ENCODE peak calls at places on chromosome 15, in seven cellular contexts. One of them, this sample, is unnamed.
A peak's percentile ranks its signal among the peaks of the same experiment; 100 is the strongest.

GRCh38 chr15:75947117-75947516 is 43.4 kb downstream of the FBXO22 start:
- DNase-seq in pancreas: no peak
- DNase-seq in CD4-positive, alpha-beta T cell: no peak
- DNase-seq in B cell: no peak
- DNase-seq in mesothelial cell of epicardium: no peak
- DNase-seq in fibroblast of lung: peak; percentile 53
- DNase-seq in neural crest cell: no peak
- DNase-seq in this sample: no peak

GRCh38 chr15:78811825-78812183 is 540 bp upstream of the ADAMTS7 start:
- DNase-seq in pancreas: no peak
- DNase-seq in CD4-positive, alpha-beta T cell: no peak
- DNase-seq in B cell: no peak
- DNase-seq in mesothelial cell of epicardium: no peak
- DNase-seq in fibroblast of lung: no peak
- DNase-seq in neural crest cell: no peak
- DNase-seq in this sample: no peak

GRCh38 chr15:84817461-84818081 is 415 bp downstream of the ALPK3 start:
- DNase-seq in pancreas: peak; percentile 48
- DNase-seq in CD4-positive, alpha-beta T cell: no peak
- DNase-seq in B cell: no peak
- DNase-seq in mesothelial cell of epicardium: no peak
- DNase-seq in fibroblast of lung: no peak
- DNase-seq in neural crest cell: peak; percentile 41
- DNase-seq in this sample: no peak

GRCh38 chr15:86235667-86236066 is 156.0 kb downstream of the AGBL1 start:
- DNase-seq in pancreas: no peak
- DNase-seq in CD4-positive, alpha-beta T cell: no peak
- DNase-seq in B cell: no peak
- DNase-seq in mesothelial cell of epicardium: no peak
- DNase-seq in fibroblast of lung: no peak
- DNase-seq in neural crest cell: no peak
- DNase-seq in this sample: no peak

GRCh38 chr15:85620321-85621044 is 174.2 kb downstream of the KLHL25 start:
- DNase-seq in pancreas: no peak
- DNase-seq in CD4-positive, alpha-beta T cell: no peak
- DNase-seq in B cell: no peak
- DNase-seq in mesothelial cell of epicardium: no peak
- DNase-seq in fibroblast of lung: peak; percentile 75
- DNase-seq in neural crest cell: no peak
- DNase-seq in this sample: no peak

GRCh38 chr15:47184003-47184404 is 533.3 kb upstream of the SEMA6D start:
- DNase-seq in pancreas: peak; percentile 18
- DNase-seq in CD4-positive, alpha-beta T cell: no peak
- DNase-seq in B cell: no peak
- DNase-seq in mesothelial cell of epicardium: peak; percentile 27
- DNase-seq in fibroblast of lung: no peak
- DNase-seq in neural crest cell: peak; percentile 41
- DNase-seq in this sample: peak; percentile 8

GRCh38 chr15:90871097-90871715 is 2.8 kb downstream of the FURIN start:
- DNase-seq in pancreas: no peak
- DNase-seq in CD4-positive, alpha-beta T cell: no peak
- DNase-seq in B cell: no peak
- DNase-seq in mesothelial cell of epicardium: no peak
- DNase-seq in fibroblast of lung: peak; percentile 28
- DNase-seq in neural crest cell: peak; percentile 38
- DNase-seq in this sample: peak; percentile 56

GRCh38 chr15:86183765-86184491 is 104.3 kb downstream of the AGBL1 start:
- DNase-seq in pancreas: no peak
- DNase-seq in CD4-positive, alpha-beta T cell: no peak
- DNase-seq in B cell: no peak
- DNase-seq in mesothelial cell of epicardium: no peak
- DNase-seq in fibroblast of lung: no peak
- DNase-seq in neural crest cell: no peak
- DNase-seq in this sample: no peak

GRCh38 chr15:81929557-81929956 is 116.3 kb downstream of the MEX3B start:
- DNase-seq in pancreas: no peak
- DNase-seq in CD4-positive, alpha-beta T cell: no peak
- DNase-seq in B cell: no peak
- DNase-seq in mesothelial cell of epicardium: no peak
- DNase-seq in fibroblast of lung: no peak
- DNase-seq in neural crest cell: no peak
- DNase-seq in this sample: no peak

GRCh38 chr15:101327147-101327740 is 32.2 kb upstream of the SNRPA1 start:
- DNase-seq in pancreas: no peak
- DNase-seq in CD4-positive, alpha-beta T cell: peak; percentile 5
- DNase-seq in B cell: no peak
- DNase-seq in mesothelial cell of epicardium: no peak
- DNase-seq in fibroblast of lung: no peak
- DNase-seq in neural crest cell: no peak
- DNase-seq in this sample: no peak

GRCh38 chr15:52786436-52787122 is 3.6 kb downstream of the ONECUT1 start:
- DNase-seq in pancreas: peak; percentile 63
- DNase-seq in CD4-positive, alpha-beta T cell: no peak
- DNase-seq in B cell: no peak
- DNase-seq in mesothelial cell of epicardium: no peak
- DNase-seq in fibroblast of lung: no peak
- DNase-seq in neural crest cell: peak; percentile 31
- DNase-seq in this sample: no peak

DNA sequence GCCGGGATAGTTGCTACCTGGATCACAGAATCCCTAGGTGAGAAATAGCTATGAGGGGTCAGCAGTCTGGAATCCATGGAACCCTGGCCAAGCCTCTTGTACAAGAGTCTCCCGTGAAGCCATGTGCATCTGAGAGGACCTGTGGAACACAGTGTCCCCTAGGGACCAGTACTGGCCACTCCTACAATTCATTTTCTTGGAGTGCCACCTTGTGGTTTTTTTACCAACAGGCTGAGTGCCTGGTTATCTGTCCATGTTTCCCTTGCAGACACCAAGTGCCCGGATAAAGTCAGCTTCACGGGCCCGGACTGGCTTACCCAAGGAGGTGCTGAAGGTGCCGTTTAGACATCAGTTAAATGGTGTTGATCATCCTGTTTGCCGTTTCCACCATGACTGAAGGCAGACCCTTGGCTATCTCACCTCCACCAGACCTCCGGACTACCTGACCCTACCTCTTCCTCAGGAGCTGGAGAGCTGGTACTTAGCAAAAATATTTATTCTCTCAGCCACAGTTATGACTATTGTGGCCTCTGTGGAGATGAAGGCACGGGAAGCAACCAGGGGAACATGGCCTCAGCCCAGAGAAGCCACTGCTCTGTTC is 93.9 kb downstream of the RBPMS2 start:
- DNase-seq in pancreas: no peak
- DNase-seq in CD4-positive, alpha-beta T cell: no peak
- DNase-seq in B cell: no peak
- DNase-seq in mesothelial cell of epicardium: no peak
- DNase-seq in fibroblast of lung: peak; percentile 67
- DNase-seq in neural crest cell: peak; percentile 38
- DNase-seq in this sample: no peak
- TF ChIP-seq CTCF in pancreas: peak; percentile 49
- TF ChIP-seq CTCF in CD4-positive, alpha-beta T cell: peak; percentile 31
- TF ChIP-seq CTCF in B cell: no peak
- TF ChIP-seq CTCF in mesothelial cell of epicardium: peak; percentile 28
- TF ChIP-seq CTCF in fibroblast of lung: peak; percentile 68
- TF ChIP-seq CTCF in neural crest cell: peak; percentile 80
- TF ChIP-seq CTCF in this sample: peak; percentile 46

GRCh38 chr15:34610388-34610787 is 26.9 kb upstream of the GOLGA8B start:
- DNase-seq in pancreas: no peak
- DNase-seq in CD4-positive, alpha-beta T cell: no peak
- DNase-seq in B cell: no peak
- DNase-seq in mesothelial cell of epicardium: no peak
- DNase-seq in fibroblast of lung: peak; percentile 43
- DNase-seq in neural crest cell: no peak
- DNase-seq in this sample: no peak
- TF ChIP-seq CTCF in pancreas: no peak
- TF ChIP-seq CTCF in CD4-positive, alpha-beta T cell: no peak
- TF ChIP-seq CTCF in B cell: no peak
- TF ChIP-seq CTCF in mesothelial cell of epicardium: no peak
- TF ChIP-seq CTCF in fibroblast of lung: peak; percentile 36
- TF ChIP-seq CTCF in neural crest cell: peak; percentile 53
- TF ChIP-seq CTCF in this sample: peak; percentile 5

DNA sequence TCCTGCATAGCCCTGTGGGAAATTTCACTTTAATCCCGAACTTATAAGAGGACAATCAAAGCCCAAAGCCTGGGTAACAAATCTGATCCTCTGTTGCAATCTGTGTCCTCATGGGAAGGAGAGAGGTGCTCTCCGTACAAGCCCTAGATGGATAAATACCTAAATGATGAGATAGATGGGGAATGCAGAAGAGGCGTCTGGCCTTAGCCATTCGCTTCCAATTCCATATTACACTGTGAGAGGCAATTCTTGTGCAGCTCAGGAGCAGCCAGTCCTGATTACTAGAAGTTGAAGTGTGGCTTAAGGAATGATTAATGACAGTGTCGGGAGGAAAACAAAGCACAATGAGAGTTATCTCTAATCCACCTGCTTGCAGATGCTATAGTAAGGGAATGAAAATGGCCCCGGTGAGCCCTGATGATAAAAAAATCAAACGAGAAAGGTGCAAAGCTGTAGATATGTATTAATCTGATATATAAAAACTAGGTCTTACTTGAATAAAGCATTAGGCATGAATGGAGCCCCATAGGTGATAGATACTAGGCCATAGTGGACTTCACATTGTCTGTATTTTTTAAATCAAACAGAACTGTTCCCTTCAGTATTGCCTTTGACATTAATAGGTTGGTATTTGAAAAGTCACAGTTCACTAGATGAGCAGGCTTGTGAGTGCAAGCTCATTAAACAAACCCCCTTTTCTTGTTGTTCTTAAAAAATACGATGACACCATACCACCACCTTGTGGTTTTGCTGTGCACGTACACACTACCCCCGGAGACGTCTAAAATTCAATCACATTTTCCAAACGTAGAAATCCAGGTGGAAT is 54.2 kb upstream of the TMCO5A start:
- DNase-seq in pancreas: no peak
- DNase-seq in CD4-positive, alpha-beta T cell: no peak
- DNase-seq in B cell: no peak
- DNase-seq in mesothelial cell of epicardium: no peak
- DNase-seq in fibroblast of lung: peak; percentile 85
- DNase-seq in neural crest cell: peak; percentile 20
- DNase-seq in this sample: peak; percentile 3
- TF ChIP-seq CTCF in pancreas: peak; percentile 58
- TF ChIP-seq CTCF in CD4-positive, alpha-beta T cell: no peak
- TF ChIP-seq CTCF in B cell: peak; percentile 52
- TF ChIP-seq CTCF in mesothelial cell of epicardium: peak; percentile 86
- TF ChIP-seq CTCF in fibroblast of lung: peak; percentile 81
- TF ChIP-seq CTCF in neural crest cell: peak; percentile 90
- TF ChIP-seq CTCF in this sample: peak; percentile 57

GRCh38 chr15:89226359-89227221 is 5.2 kb upstream of the RLBP1 start:
- DNase-seq in pancreas: peak; percentile 28
- DNase-seq in CD4-positive, alpha-beta T cell: no peak
- DNase-seq in B cell: no peak
- DNase-seq in mesothelial cell of epicardium: no peak
- DNase-seq in fibroblast of lung: no peak
- DNase-seq in neural crest cell: no peak
- DNase-seq in this sample: no peak
- TF ChIP-seq CTCF in pancreas: no peak
- TF ChIP-seq CTCF in CD4-positive, alpha-beta T cell: no peak
- TF ChIP-seq CTCF in B cell: no peak
- TF ChIP-seq CTCF in mesothelial cell of epicardium: no peak
- TF ChIP-seq CTCF in fibroblast of lung: no peak
- TF ChIP-seq CTCF in neural crest cell: no peak
- TF ChIP-seq CTCF in this sample: no peak

GRCh38 chr15:59993950-59994401 is 10.1 kb upstream of the FOXB1 start:
- DNase-seq in pancreas: no peak
- DNase-seq in CD4-positive, alpha-beta T cell: no peak
- DNase-seq in B cell: no peak
- DNase-seq in mesothelial cell of epicardium: no peak
- DNase-seq in fibroblast of lung: no peak
- DNase-seq in neural crest cell: peak; percentile 19
- DNase-seq in this sample: no peak
- TF ChIP-seq CTCF in pancreas: no peak
- TF ChIP-seq CTCF in CD4-positive, alpha-beta T cell: no peak
- TF ChIP-seq CTCF in B cell: no peak
- TF ChIP-seq CTCF in mesothelial cell of epicardium: no peak
- TF ChIP-seq CTCF in fibroblast of lung: no peak
- TF ChIP-seq CTCF in neural crest cell: peak; percentile 44
- TF ChIP-seq CTCF in this sample: peak; percentile 14

This sample was measured in GM06990.